ENCODE peak calls at places on chromosomes 16 and 17, in eight cellular contexts. W is activated CD4-positive, CD25-positive, alpha-beta regulatory T cell; H is naive thymus-derived CD8-positive, alpha-beta T cell; X is GOT3; A is stimulated activated CD8-positive, alpha-beta memory T cell treated with anti-CD3 and anti-CD28 coated beads, Interleukin-7, amount 100 ng/mL, for 24 hours; Y is AG04450; O is NCI-H1436 treated with DMSO at 0.1 percent for 48 hours; R is HEK293T. Q is an unnamed sample.

GRCh38 chr16:17556276-17557052 is 85.7 kb upstream of the XYLT1 start:
- DNase-seq in W (no peak), H (no peak), X (no peak), A (no peak), Y (no peak), O (no peak), R (peak), Q (no peak)

GRCh38 chr16:46650224-46650623 is 29.0 kb upstream of the SHCBP1 start:
- DNase-seq in W (no peak), H (no peak), X (no peak), A (no peak), Y (peak), O (no peak), R (no peak), Q (no peak)

GRCh38 chr17:42055496-42055895 is 5.1 kb upstream of the C17orf113 start:
- DNase-seq in W (no peak), H (no peak), X (no peak), A (no peak), Y (no peak), O (no peak), R (no peak), Q (no peak)

GRCh38 chr17:6035801-6036394 is 34.3 kb upstream of the WSCD1 start:
- DNase-seq in W (no peak), H (no peak), X (no peak), A (no peak), Y (no peak), O (no peak), R (no peak), Q (no peak)

GRCh38 chr17:15913826-15914225 is 31.1 kb upstream of the ADORA2B start:
- DNase-seq in W (no peak), H (no peak), X (no peak), A (no peak), Y (no peak), O (no peak), R (no peak), Q (no peak)

GRCh38 chr17:49496183-49496865 is 1.2 kb downstream of the NGFR start:
- DNase-seq in W (peak), H (peak), X (no peak), A (peak), Y (no peak), O (no peak), R (peak), Q (peak)

GRCh38 chr17:65183736-65184135 is 46.6 kb downstream of the RGS9 start:
- DNase-seq in W (no peak), H (no peak), X (no peak), A (no peak), Y (no peak), O (no peak), R (no peak), Q (no peak)

GRCh38 chr17:48051278-48051677 is 3.1 kb downstream of the NFE2L1 start:
- DNase-seq in W (no peak), H (no peak), X (no peak), A (no peak), Y (no peak), O (no peak), R (no peak), Q (no peak)

GRCh38 chr16:31201511-31202401 is 804 bp downstream of the PYCARD start:
- DNase-seq in W (no peak), H (no peak), X (no peak), A (no peak), Y (no peak), O (no peak), R (no peak), Q (no peak)

GRCh38 chr16:78292726-78293380 is 193.4 kb downstream of the WWOX start:
- DNase-seq in W (no peak), H (no peak), X (no peak), A (no peak), Y (no peak), O (no peak), R (no peak), Q (no peak)

GRCh38 chr16:13186813-13187212 is 285.4 kb downstream of the SHISA9 start:
- DNase-seq in W (no peak), H (no peak), X (no peak), A (no peak), Y (no peak), O (no peak), R (no peak), Q (no peak)

GRCh38 chr17:59762022-59762825 is 54.8 kb downstream of the VMP1 start:
- DNase-seq in W (no peak), H (no peak), X (no peak), A (no peak), Y (no peak), O (no peak), R (no peak), Q (no peak)